ENCODE peak calls at places on chromosomes 3 and 15, in nine cellular contexts. One of them, this sample, is unnamed.

GRCh38 chr3:186084264-186084663 is 24.6 kb downstream of the ETV5 start:
- DNase-seq in kidney glomerular epithelial cell: no peak
- DNase-seq in T-helper 17 cell: no peak
- DNase-seq in DMS79: no peak
- DNase-seq in cardiac septum: no peak
- DNase-seq in esophagus squamous epithelium: no peak
- DNase-seq in fibroblast of the aortic adventitia: no peak
- DNase-seq in fibroblast of the conjunctiva: no peak
- DNase-seq in Kasumi-1: no peak
- DNase-seq in this sample: no peak

GRCh38 chr15:57505056-57505713 is 86.5 kb upstream of the MYZAP start:
- DNase-seq in kidney glomerular epithelial cell: peak
- DNase-seq in T-helper 17 cell: no peak
- DNase-seq in DMS79: no peak
- DNase-seq in cardiac septum: no peak
- DNase-seq in esophagus squamous epithelium: no peak
- DNase-seq in fibroblast of the aortic adventitia: peak
- DNase-seq in fibroblast of the conjunctiva: no peak
- DNase-seq in Kasumi-1: no peak
- DNase-seq in this sample: no peak

GRCh38 chr3:33482126-33482525 is 41.9 kb upstream of the UBP1 start:
- DNase-seq in kidney glomerular epithelial cell: no peak
- DNase-seq in T-helper 17 cell: no peak
- DNase-seq in DMS79: peak
- DNase-seq in cardiac septum: no peak
- DNase-seq in esophagus squamous epithelium: no peak
- DNase-seq in fibroblast of the aortic adventitia: peak
- DNase-seq in fibroblast of the conjunctiva: peak
- DNase-seq in Kasumi-1: no peak
- DNase-seq in this sample: no peak

GRCh38 chr3:73086071-73086494 is 24.6 kb downstream of the EBLN2 start:
- DNase-seq in kidney glomerular epithelial cell: peak
- DNase-seq in T-helper 17 cell: no peak
- DNase-seq in DMS79: no peak
- DNase-seq in cardiac septum: peak
- DNase-seq in esophagus squamous epithelium: no peak
- DNase-seq in fibroblast of the aortic adventitia: peak
- DNase-seq in fibroblast of the conjunctiva: peak
- DNase-seq in Kasumi-1: peak
- DNase-seq in this sample: peak

GRCh38 chr15:55775316-55775715 is 32.4 kb upstream of the PRTG start:
- DNase-seq in kidney glomerular epithelial cell: no peak
- DNase-seq in T-helper 17 cell: no peak
- DNase-seq in DMS79: no peak
- DNase-seq in cardiac septum: no peak
- DNase-seq in esophagus squamous epithelium: no peak
- DNase-seq in fibroblast of the aortic adventitia: no peak
- DNase-seq in fibroblast of the conjunctiva: no peak
- DNase-seq in Kasumi-1: no peak
- DNase-seq in this sample: no peak

GRCh38 chr3:29293371-29293770 is 12.5 kb downstream of the RBMS3 start:
- DNase-seq in kidney glomerular epithelial cell: no peak
- DNase-seq in T-helper 17 cell: no peak
- DNase-seq in DMS79: no peak
- DNase-seq in cardiac septum: no peak
- DNase-seq in esophagus squamous epithelium: no peak
- DNase-seq in fibroblast of the aortic adventitia: peak
- DNase-seq in fibroblast of the conjunctiva: no peak
- DNase-seq in Kasumi-1: no peak
- DNase-seq in this sample: no peak

GRCh38 chr3:120460862-120461261 is 10.1 kb upstream of the FSTL1 start:
- DNase-seq in kidney glomerular epithelial cell: no peak
- DNase-seq in T-helper 17 cell: no peak
- DNase-seq in DMS79: no peak
- DNase-seq in cardiac septum: no peak
- DNase-seq in esophagus squamous epithelium: no peak
- DNase-seq in fibroblast of the aortic adventitia: no peak
- DNase-seq in fibroblast of the conjunctiva: no peak
- DNase-seq in Kasumi-1: no peak
- DNase-seq in this sample: no peak

GRCh38 chr3:78801923-78802587 is 965.7 kb downstream of the ROBO1 start:
- DNase-seq in kidney glomerular epithelial cell: no peak
- DNase-seq in T-helper 17 cell: no peak
- DNase-seq in DMS79: no peak
- DNase-seq in cardiac septum: no peak
- DNase-seq in esophagus squamous epithelium: no peak
- DNase-seq in fibroblast of the aortic adventitia: no peak
- DNase-seq in fibroblast of the conjunctiva: no peak
- DNase-seq in Kasumi-1: no peak
- DNase-seq in this sample: no peak

GRCh38 chr15:40118473-40118872 is 9.8 kb upstream of the BMF start:
- DNase-seq in kidney glomerular epithelial cell: no peak
- DNase-seq in T-helper 17 cell: no peak
- DNase-seq in DMS79: no peak
- DNase-seq in cardiac septum: no peak
- DNase-seq in esophagus squamous epithelium: no peak
- DNase-seq in fibroblast of the aortic adventitia: peak
- DNase-seq in fibroblast of the conjunctiva: no peak
- DNase-seq in Kasumi-1: no peak
- DNase-seq in this sample: no peak

GRCh38 chr3:138348950-138349739 is 766 bp downstream of the MRAS start:
- DNase-seq in kidney glomerular epithelial cell: no peak
- DNase-seq in T-helper 17 cell: no peak
- DNase-seq in DMS79: no peak
- DNase-seq in cardiac septum: no peak
- DNase-seq in esophagus squamous epithelium: no peak
- DNase-seq in fibroblast of the aortic adventitia: peak
- DNase-seq in fibroblast of the conjunctiva: no peak
- DNase-seq in Kasumi-1: peak
- DNase-seq in this sample: no peak

This sample was measured in CD4-positive, alpha-beta memory T cell.